ENCODE peak calls at places on chromosome 14, in ten cellular contexts. One of them, this sample, is unnamed.
A peak's percentile ranks its signal among the peaks of the same experiment; 100 is the strongest.

GRCh38 chr14:22544881-22545420 is 44.1 kb downstream of the DAD1 start:
- DNase-seq in EL: no peak
- DNase-seq in stimulated activated CD4-positive, alpha-beta T cell treated with anti-CD3 and anti-CD28 coated beads, Interleukin-2, amount 100 ng/mL, for 48 hours: no peak
- DNase-seq in mucosa of gallbladder: no peak
- DNase-seq in AG10803: no peak
- DNase-seq in T1000: no peak
- DNase-seq in anterior cingulate cortex: no peak
- DNase-seq in activated CD8-positive, alpha-beta T cell treated with anti-CD3 and anti-CD28 coated beads for 36 hours: peak; percentile 37
- DNase-seq in right lobe of liver: no peak
- DNase-seq in HT1080: no peak
- DNase-seq in this sample: no peak

GRCh38 chr14:74038015-74038859 is 19.1 kb downstream of the BBOF1 start:
- DNase-seq in right lobe of liver: no peak
- DNase-seq in mucosa of gallbladder: no peak
- DNase-seq in AG10803: peak; percentile 55
- DNase-seq in T1000: peak; percentile 8
- DNase-seq in HT1080: peak; percentile 71
- DNase-seq in EL: peak; percentile 64
- DNase-seq in stimulated activated CD4-positive, alpha-beta T cell treated with anti-CD3 and anti-CD28 coated beads, Interleukin-2, amount 100 ng/mL, for 48 hours: no peak
- DNase-seq in anterior cingulate cortex: no peak
- DNase-seq in activated CD8-positive, alpha-beta T cell treated with anti-CD3 and anti-CD28 coated beads for 36 hours: no peak
- DNase-seq in this sample: peak; percentile 6

GRCh38 chr14:95535226-95536021 is 574 bp downstream of the GLRX5 start:
- DNase-seq in mucosa of gallbladder: no peak
- DNase-seq in HT1080: no peak
- DNase-seq in right lobe of liver: peak; percentile 54
- DNase-seq in EL: no peak
- DNase-seq in stimulated activated CD4-positive, alpha-beta T cell treated with anti-CD3 and anti-CD28 coated beads, Interleukin-2, amount 100 ng/mL, for 48 hours: no peak
- DNase-seq in activated CD8-positive, alpha-beta T cell treated with anti-CD3 and anti-CD28 coated beads for 36 hours: no peak
- DNase-seq in AG10803: no peak
- DNase-seq in T1000: no peak
- DNase-seq in anterior cingulate cortex: no peak
- DNase-seq in this sample: no peak

GRCh38 chr14:54348923-54349615 is 47.7 kb upstream of the CDKN3 start:
- DNase-seq in AG10803: peak; percentile 77
- DNase-seq in mucosa of gallbladder: no peak
- DNase-seq in T1000: no peak
- DNase-seq in anterior cingulate cortex: no peak
- DNase-seq in stimulated activated CD4-positive, alpha-beta T cell treated with anti-CD3 and anti-CD28 coated beads, Interleukin-2, amount 100 ng/mL, for 48 hours: no peak
- DNase-seq in HT1080: no peak
- DNase-seq in EL: peak; percentile 33
- DNase-seq in activated CD8-positive, alpha-beta T cell treated with anti-CD3 and anti-CD28 coated beads for 36 hours: no peak
- DNase-seq in right lobe of liver: no peak
- DNase-seq in this sample: no peak

GRCh38 chr14:80575763-80576162 is 364.5 kb upstream of the DIO2 start:
- DNase-seq in activated CD8-positive, alpha-beta T cell treated with anti-CD3 and anti-CD28 coated beads for 36 hours: no peak
- DNase-seq in anterior cingulate cortex: no peak
- DNase-seq in right lobe of liver: no peak
- DNase-seq in mucosa of gallbladder: no peak
- DNase-seq in stimulated activated CD4-positive, alpha-beta T cell treated with anti-CD3 and anti-CD28 coated beads, Interleukin-2, amount 100 ng/mL, for 48 hours: no peak
- DNase-seq in T1000: no peak
- DNase-seq in HT1080: no peak
- DNase-seq in EL: no peak
- DNase-seq in AG10803: no peak
- DNase-seq in this sample: no peak

GRCh38 chr14:90105756-90106155 is 44.0 kb downstream of the KCNK13 start:
- DNase-seq in stimulated activated CD4-positive, alpha-beta T cell treated with anti-CD3 and anti-CD28 coated beads, Interleukin-2, amount 100 ng/mL, for 48 hours: no peak
- DNase-seq in mucosa of gallbladder: no peak
- DNase-seq in EL: no peak
- DNase-seq in T1000: no peak
- DNase-seq in AG10803: no peak
- DNase-seq in right lobe of liver: no peak
- DNase-seq in HT1080: no peak
- DNase-seq in activated CD8-positive, alpha-beta T cell treated with anti-CD3 and anti-CD28 coated beads for 36 hours: no peak
- DNase-seq in anterior cingulate cortex: no peak
- DNase-seq in this sample: no peak

GRCh38 chr14:101819251-101819990 is 57.9 kb downstream of the PPP2R5C start:
- DNase-seq in activated CD8-positive, alpha-beta T cell treated with anti-CD3 and anti-CD28 coated beads for 36 hours: peak; percentile 86
- DNase-seq in anterior cingulate cortex: no peak
- DNase-seq in HT1080: no peak
- DNase-seq in AG10803: no peak
- DNase-seq in mucosa of gallbladder: no peak
- DNase-seq in T1000: no peak
- DNase-seq in stimulated activated CD4-positive, alpha-beta T cell treated with anti-CD3 and anti-CD28 coated beads, Interleukin-2, amount 100 ng/mL, for 48 hours: peak; percentile 44
- DNase-seq in EL: no peak
- DNase-seq in right lobe of liver: no peak
- DNase-seq in this sample: no peak

GRCh38 chr14:58873228-58873953 is 235.6 kb downstream of the DACT1 start:
- DNase-seq in HT1080: no peak
- DNase-seq in stimulated activated CD4-positive, alpha-beta T cell treated with anti-CD3 and anti-CD28 coated beads, Interleukin-2, amount 100 ng/mL, for 48 hours: no peak
- DNase-seq in right lobe of liver: no peak
- DNase-seq in mucosa of gallbladder: no peak
- DNase-seq in AG10803: no peak
- DNase-seq in T1000: no peak
- DNase-seq in EL: no peak
- DNase-seq in anterior cingulate cortex: no peak
- DNase-seq in activated CD8-positive, alpha-beta T cell treated with anti-CD3 and anti-CD28 coated beads for 36 hours: no peak
- DNase-seq in this sample: no peak

GRCh38 chr14:64610049-64610746 is 60.4 kb downstream of the PPP1R36 start:
- DNase-seq in anterior cingulate cortex: no peak
- DNase-seq in T1000: no peak
- DNase-seq in stimulated activated CD4-positive, alpha-beta T cell treated with anti-CD3 and anti-CD28 coated beads, Interleukin-2, amount 100 ng/mL, for 48 hours: no peak
- DNase-seq in right lobe of liver: no peak
- DNase-seq in AG10803: no peak
- DNase-seq in HT1080: no peak
- DNase-seq in activated CD8-positive, alpha-beta T cell treated with anti-CD3 and anti-CD28 coated beads for 36 hours: no peak
- DNase-seq in mucosa of gallbladder: no peak
- DNase-seq in EL: no peak
- DNase-seq in this sample: no peak

GRCh38 chr14:65937079-65937803 is 524.7 kb downstream of the FUT8 start:
- DNase-seq in T1000: no peak
- DNase-seq in anterior cingulate cortex: no peak
- DNase-seq in mucosa of gallbladder: no peak
- DNase-seq in HT1080: no peak
- DNase-seq in AG10803: no peak
- DNase-seq in stimulated activated CD4-positive, alpha-beta T cell treated with anti-CD3 and anti-CD28 coated beads, Interleukin-2, amount 100 ng/mL, for 48 hours: no peak
- DNase-seq in EL: no peak
- DNase-seq in activated CD8-positive, alpha-beta T cell treated with anti-CD3 and anti-CD28 coated beads for 36 hours: peak; percentile 35
- DNase-seq in right lobe of liver: no peak
- DNase-seq in this sample: no peak

GRCh38 chr14:104438166-104438887 is 141.2 kb upstream of the C14orf180 start:
- DNase-seq in AG10803: no peak
- DNase-seq in stimulated activated CD4-positive, alpha-beta T cell treated with anti-CD3 and anti-CD28 coated beads, Interleukin-2, amount 100 ng/mL, for 48 hours: no peak
- DNase-seq in anterior cingulate cortex: no peak
- DNase-seq in EL: no peak
- DNase-seq in activated CD8-positive, alpha-beta T cell treated with anti-CD3 and anti-CD28 coated beads for 36 hours: no peak
- DNase-seq in right lobe of liver: no peak
- DNase-seq in mucosa of gallbladder: no peak
- DNase-seq in HT1080: no peak
- DNase-seq in T1000: no peak
- DNase-seq in this sample: no peak

GRCh38 chr14:101584049-101584859 is 23.0 kb downstream of the DIO3 start:
- DNase-seq in anterior cingulate cortex: no peak
- DNase-seq in activated CD8-positive, alpha-beta T cell treated with anti-CD3 and anti-CD28 coated beads for 36 hours: no peak
- DNase-seq in right lobe of liver: no peak
- DNase-seq in mucosa of gallbladder: no peak
- DNase-seq in EL: peak; percentile 75
- DNase-seq in HT1080: no peak
- DNase-seq in T1000: peak; percentile 77
- DNase-seq in AG10803: peak; percentile 84
- DNase-seq in stimulated activated CD4-positive, alpha-beta T cell treated with anti-CD3 and anti-CD28 coated beads, Interleukin-2, amount 100 ng/mL, for 48 hours: no peak
- DNase-seq in this sample: no peak

GRCh38 chr14:51004352-51004800 is 60.1 kb upstream of the PYGL start:
- DNase-seq in activated CD8-positive, alpha-beta T cell treated with anti-CD3 and anti-CD28 coated beads for 36 hours: no peak
- DNase-seq in anterior cingulate cortex: no peak
- DNase-seq in mucosa of gallbladder: no peak
- DNase-seq in EL: peak; percentile 43
- DNase-seq in AG10803: peak; percentile 64
- DNase-seq in T1000: no peak
- DNase-seq in HT1080: no peak
- DNase-seq in right lobe of liver: peak; percentile 69
- DNase-seq in stimulated activated CD4-positive, alpha-beta T cell treated with anti-CD3 and anti-CD28 coated beads, Interleukin-2, amount 100 ng/mL, for 48 hours: no peak
- DNase-seq in this sample: no peak

GRCh38 chr14:65478596-65478995 is 66.1 kb downstream of the FUT8 start:
- DNase-seq in HT1080: peak; percentile 45
- DNase-seq in mucosa of gallbladder: no peak
- DNase-seq in AG10803: peak; percentile 52
- DNase-seq in activated CD8-positive, alpha-beta T cell treated with anti-CD3 and anti-CD28 coated beads for 36 hours: no peak
- DNase-seq in EL: peak; percentile 47
- DNase-seq in right lobe of liver: no peak
- DNase-seq in stimulated activated CD4-positive, alpha-beta T cell treated with anti-CD3 and anti-CD28 coated beads, Interleukin-2, amount 100 ng/mL, for 48 hours: no peak
- DNase-seq in T1000: no peak
- DNase-seq in anterior cingulate cortex: no peak
- DNase-seq in this sample: no peak

GRCh38 chr14:92613008-92613658 is 99.6 kb downstream of the RIN3 start:
- DNase-seq in anterior cingulate cortex: no peak
- DNase-seq in T1000: no peak
- DNase-seq in HT1080: no peak
- DNase-seq in stimulated activated CD4-positive, alpha-beta T cell treated with anti-CD3 and anti-CD28 coated beads, Interleukin-2, amount 100 ng/mL, for 48 hours: peak; percentile 70
- DNase-seq in right lobe of liver: no peak
- DNase-seq in activated CD8-positive, alpha-beta T cell treated with anti-CD3 and anti-CD28 coated beads for 36 hours: peak; percentile 80
- DNase-seq in mucosa of gallbladder: no peak
- DNase-seq in AG10803: no peak
- DNase-seq in EL: peak; percentile 19
- DNase-seq in this sample: peak; percentile 30

GRCh38 chr14:66228267-66228970 is 257.8 kb upstream of the CCDC196 start:
- DNase-seq in AG10803: peak; percentile 20
- DNase-seq in right lobe of liver: no peak
- DNase-seq in T1000: peak; percentile 62
- DNase-seq in stimulated activated CD4-positive, alpha-beta T cell treated with anti-CD3 and anti-CD28 coated beads, Interleukin-2, amount 100 ng/mL, for 48 hours: peak; percentile 9
- DNase-seq in EL: peak; percentile 59
- DNase-seq in mucosa of gallbladder: no peak
- DNase-seq in anterior cingulate cortex: no peak
- DNase-seq in activated CD8-positive, alpha-beta T cell treated with anti-CD3 and anti-CD28 coated beads for 36 hours: peak; percentile 43
- DNase-seq in HT1080: peak; percentile 91
- DNase-seq in this sample: no peak

GRCh38 chr14:54343276-54344121 is 53.3 kb upstream of the CDKN3 start:
- DNase-seq in HT1080: no peak
- DNase-seq in AG10803: no peak
- DNase-seq in stimulated activated CD4-positive, alpha-beta T cell treated with anti-CD3 and anti-CD28 coated beads, Interleukin-2, amount 100 ng/mL, for 48 hours: no peak
- DNase-seq in right lobe of liver: no peak
- DNase-seq in activated CD8-positive, alpha-beta T cell treated with anti-CD3 and anti-CD28 coated beads for 36 hours: no peak
- DNase-seq in T1000: no peak
- DNase-seq in mucosa of gallbladder: no peak
- DNase-seq in anterior cingulate cortex: no peak
- DNase-seq in EL: no peak
- DNase-seq in this sample: no peak

GRCh38 chr14:100030441-100031153 is 34.6 kb upstream of the EVL start:
- DNase-seq in stimulated activated CD4-positive, alpha-beta T cell treated with anti-CD3 and anti-CD28 coated beads, Interleukin-2, amount 100 ng/mL, for 48 hours: no peak
- DNase-seq in activated CD8-positive, alpha-beta T cell treated with anti-CD3 and anti-CD28 coated beads for 36 hours: no peak
- DNase-seq in mucosa of gallbladder: no peak
- DNase-seq in T1000: no peak
- DNase-seq in AG10803: peak; percentile 93
- DNase-seq in right lobe of liver: no peak
- DNase-seq in EL: peak; percentile 90
- DNase-seq in anterior cingulate cortex: no peak
- DNase-seq in HT1080: peak; percentile 38
- DNase-seq in this sample: peak; percentile 32

GRCh38 chr14:91250912-91251311 is 6.4 kb upstream of the GPR68 start:
- DNase-seq in mucosa of gallbladder: no peak
- DNase-seq in right lobe of liver: no peak
- DNase-seq in activated CD8-positive, alpha-beta T cell treated with anti-CD3 and anti-CD28 coated beads for 36 hours: no peak
- DNase-seq in HT1080: no peak
- DNase-seq in EL: peak; percentile 13
- DNase-seq in AG10803: peak; percentile 76
- DNase-seq in T1000: no peak
- DNase-seq in anterior cingulate cortex: no peak
- DNase-seq in stimulated activated CD4-positive, alpha-beta T cell treated with anti-CD3 and anti-CD28 coated beads, Interleukin-2, amount 100 ng/mL, for 48 hours: no peak
- DNase-seq in this sample: no peak

GRCh38 chr14:88233915-88234314 is 89.2 kb downstream of the KCNK10 start:
- DNase-seq in anterior cingulate cortex: no peak
- DNase-seq in HT1080: peak; percentile 6
- DNase-seq in activated CD8-positive, alpha-beta T cell treated with anti-CD3 and anti-CD28 coated beads for 36 hours: peak; percentile 32
- DNase-seq in EL: peak; percentile 16
- DNase-seq in stimulated activated CD4-positive, alpha-beta T cell treated with anti-CD3 and anti-CD28 coated beads, Interleukin-2, amount 100 ng/mL, for 48 hours: no peak
- DNase-seq in right lobe of liver: no peak
- DNase-seq in AG10803: no peak
- DNase-seq in T1000: no peak
- DNase-seq in mucosa of gallbladder: no peak
- DNase-seq in this sample: no peak

GRCh38 chr14:101445278-101445677 is 116.0 kb upstream of the DIO3 start:
- DNase-seq in HT1080: no peak
- DNase-seq in mucosa of gallbladder: no peak
- DNase-seq in EL: no peak
- DNase-seq in AG10803: no peak
- DNase-seq in activated CD8-positive, alpha-beta T cell treated with anti-CD3 and anti-CD28 coated beads for 36 hours: no peak
- DNase-seq in stimulated activated CD4-positive, alpha-beta T cell treated with anti-CD3 and anti-CD28 coated beads, Interleukin-2, amount 100 ng/mL, for 48 hours: no peak
- DNase-seq in anterior cingulate cortex: no peak
- DNase-seq in T1000: no peak
- DNase-seq in right lobe of liver: no peak
- DNase-seq in this sample: no peak

GRCh38 chr14:104383088-104383805 is 196.3 kb upstream of the C14orf180 start:
- DNase-seq in stimulated activated CD4-positive, alpha-beta T cell treated with anti-CD3 and anti-CD28 coated beads, Interleukin-2, amount 100 ng/mL, for 48 hours: no peak
- DNase-seq in T1000: no peak
- DNase-seq in activated CD8-positive, alpha-beta T cell treated with anti-CD3 and anti-CD28 coated beads for 36 hours: no peak
- DNase-seq in AG10803: no peak
- DNase-seq in mucosa of gallbladder: no peak
- DNase-seq in EL: no peak
- DNase-seq in anterior cingulate cortex: no peak
- DNase-seq in right lobe of liver: no peak
- DNase-seq in HT1080: no peak
- DNase-seq in this sample: no peak

GRCh38 chr14:92783813-92784431 is 10.2 kb upstream of the GOLGA5 start:
- DNase-seq in EL: peak; percentile 66
- DNase-seq in stimulated activated CD4-positive, alpha-beta T cell treated with anti-CD3 and anti-CD28 coated beads, Interleukin-2, amount 100 ng/mL, for 48 hours: no peak
- DNase-seq in right lobe of liver: no peak
- DNase-seq in T1000: no peak
- DNase-seq in AG10803: peak; percentile 68
- DNase-seq in activated CD8-positive, alpha-beta T cell treated with anti-CD3 and anti-CD28 coated beads for 36 hours: peak; percentile 61
- DNase-seq in HT1080: peak; percentile 79
- DNase-seq in mucosa of gallbladder: peak; percentile 68
- DNase-seq in anterior cingulate cortex: no peak
- DNase-seq in this sample: no peak